ENCODE peak calls at places on chromosome 13, in five cellular contexts. Y is Caco-2, B is retinal pigment epithelial cell, W is cardiac fibroblast, F is thyroid gland. K is an unnamed sample.

GRCh38 chr13:99506632-99507031 is 5.4 kb downstream of the TM9SF2 start:
- DNase-seq in B (no peak), Y (no peak), F (no peak), W (no peak), K (no peak)

GRCh38 chr13:27967203-27967735 is 1.8 kb downstream of the CDX2 start:
- DNase-seq in W (no peak), Y (peak; percentile 40), F (no peak), B (no peak), K (no peak)

GRCh38 chr13:30806784-30807183 is 71.4 kb downstream of the ALOX5AP start:
- DNase-seq in Y (no peak), B (no peak), F (no peak), W (peak; percentile 81), K (no peak)

GRCh38 chr13:87671031-87671823 is at the start of gene SLITRK5:
- DNase-seq in Y (peak; percentile 66), B (no peak), F (peak; percentile 84), W (peak; percentile 47), K (peak; percentile 39)

GRCh38 chr13:52070929-52071523 is 46.5 kb downstream of the UTP14C start:
- DNase-seq in Y (peak; percentile 22), F (no peak), W (peak; percentile 44), B (no peak), K (no peak)

GRCh38 chr13:52707375-52707774 is 32.2 kb downstream of the CNMD start:
- DNase-seq in F (no peak), Y (no peak), B (no peak), W (no peak), K (no peak)

GRCh38 chr13:109904218-109904617 is 117.8 kb upstream of the IRS2 start:
- DNase-seq in W (no peak), Y (peak; percentile 22), B (no peak), F (no peak), K (no peak)

GRCh38 chr13:43805071-43805468 is 18.3 kb upstream of the ENOX1 start:
- DNase-seq in F (no peak), Y (no peak), W (peak; percentile 51), B (no peak), K (peak; percentile 85)

GRCh38 chr13:75395901-75396300 is 86.1 kb downstream of the TBC1D4 start:
- DNase-seq in B (no peak), Y (no peak), F (no peak), W (no peak), K (peak; percentile 18)

GRCh38 chr13:70235565-70235964 is 127.3 kb upstream of the KLHL1 start:
- DNase-seq in F (no peak), W (no peak), Y (no peak), B (no peak), K (no peak)

GRCh38 chr13:86692291-86692690 is 893.1 kb upstream of the SLITRK6 start:
- DNase-seq in W (no peak), F (no peak), B (no peak), Y (no peak), K (no peak)

GRCh38 chr13:114286808-114287207 is 5.4 kb downstream of the UPF3A start:
- DNase-seq in B (no peak), W (no peak), F (peak; percentile 92), Y (no peak), K (no peak)

GRCh38 chr13:91014696-91015095 is 332.8 kb upstream of the MIR17HG start:
- DNase-seq in Y (no peak), W (peak; percentile 14), F (no peak), B (peak; percentile 39), K (no peak)

GRCh38 chr13:40984670-40985366 is 34.3 kb downstream of the ELF1 start:
- DNase-seq in W (no peak), B (no peak), F (no peak), Y (no peak), K (no peak)

GRCh38 chr13:54658771-54659170 is 1630.2 kb downstream of the OLFM4 start:
- DNase-seq in F (no peak), B (no peak), Y (no peak), W (no peak), K (no peak)

GRCh38 chr13:104426435-104426834 is 1360.2 kb upstream of the SLC10A2 start:
- DNase-seq in W (no peak), F (no peak), B (no peak), Y (no peak), K (no peak)

GRCh38 chr13:112140366-112140765 is 73.4 kb downstream of the SOX1 start:
- DNase-seq in B (no peak), Y (no peak), W (no peak), F (no peak), K (no peak)

GRCh38 chr13:100520936-100521765 is 67.4 kb downstream of the GGACT start:
- DNase-seq in W (no peak), F (no peak), Y (no peak), B (no peak), K (no peak)

GRCh38 chr13:41139296-41139966 is 6.8 kb upstream of the KBTBD6 start:
- DNase-seq in F (no peak), W (no peak), B (peak; percentile 49), Y (no peak), K (peak; percentile 46)

GRCh38 chr13:42066542-42066941 is 18.1 kb downstream of the DGKH start:
- DNase-seq in B (no peak), Y (no peak), F (no peak), W (peak; percentile 53), K (no peak)

GRCh38 chr13:79081942-79082341 is 324.1 kb downstream of the RBM26 start:
- DNase-seq in F (no peak), B (no peak), Y (no peak), W (no peak), K (no peak)

GRCh38 chr13:97982286-97982685 is 28.8 kb downstream of the IPO5 start:
- DNase-seq in F (no peak), B (no peak), Y (no peak), W (peak; percentile 56), K (no peak)

GRCh38 chr13:19927117-19927734 is 31.3 kb upstream of the ZMYM2 start:
- DNase-seq in Y (no peak), B (no peak), F (no peak), W (peak; percentile 15), K (peak; percentile 25)

GRCh38 chr13:23915308-23915707 is 18.0 kb upstream of the C1QTNF9B start:
- DNase-seq in W (no peak), F (no peak), Y (no peak), B (no peak), K (no peak)

GRCh38 chr13:109790071-109790470 is 3.7 kb upstream of the IRS2 start:
- DNase-seq in Y (no peak), B (no peak), W (no peak), F (no peak), K (no peak)

GRCh38 chr13:114107686-114108081 is 24.7 kb downstream of the RASA3 start:
- DNase-seq in W (peak; percentile 84), B (no peak), F (peak; percentile 66), Y (no peak), K (no peak)

GRCh38 chr13:64912141-64912540 is 2318.0 kb downstream of the PCDH9 start:
- DNase-seq in F (no peak), B (peak; percentile 10), W (peak; percentile 64), Y (no peak), K (no peak)

GRCh38 chr13:73607489-73608156 is 526.6 kb downstream of the KLF12 start:
- DNase-seq in Y (no peak), W (no peak), B (no peak), F (no peak), K (peak; percentile 25)

GRCh38 chr13:33610471-33611015 is 207.4 kb upstream of the RFC3 start:
- DNase-seq in W (peak; percentile 44), Y (no peak), F (peak; percentile 34), B (peak; percentile 55), K (no peak)

GRCh38 chr13:94324409-94325147 is 154.9 kb downstream of the DCT start:
- DNase-seq in W (no peak), B (no peak), Y (no peak), F (no peak), K (no peak)

GRCh38 chr13:109770436-109770835 is 15.9 kb downstream of the IRS2 start:
- DNase-seq in B (no peak), W (no peak), F (no peak), Y (no peak), K (no peak)

GRCh38 chr13:28658539-28658795 is 463 bp upstream of the POMP start:
- DNase-seq in F (no peak), Y (no peak), W (no peak), B (no peak), K (no peak)

GRCh38 chr13:22061806-22062391 is 391.0 kb downstream of the FGF9 start:
- DNase-seq in B (no peak), F (no peak), Y (no peak), W (no peak), K (no peak)